ENCODE peak calls at places on chromosomes 12 and 14, in ten cellular contexts. U, X, N, B, L, O, C, R, E and Z are unnamed samples. For H3K4me1, the result is how much of the 10 kb centered on the place peaks cover.

GRCh38 chr14:53174918-53175317 is 21.8 kb upstream of the DDHD1 start:
- DNase-seq in U (no peak), X (no peak), N (no peak), B (no peak), L (no peak), O (no peak), C (no peak), R (peak), E (no peak), Z (no peak)

GRCh38 chr14:24215495-24216344 is at the start of gene MDP1:
- DNase-seq in U (peak), X (peak), N (peak), B (peak), L (peak), O (peak), C (peak), R (peak), E (peak), Z (peak)

GRCh38 chr12:27524489-27524835 is 456 bp downstream of the PPFIBP1 start:
- DNase-seq in U (no peak), X (no peak), N (no peak), B (no peak), L (no peak), O (no peak), C (no peak), R (no peak), E (no peak), Z (no peak)

GRCh38 chr12:6827437-6827894 is 741 bp upstream of the P3H3 start:
- DNase-seq in U (peak), X (peak), N (peak), B (peak), L (peak), O (peak), C (peak), R (peak), E (peak), Z (peak)

GRCh38 chr12:41142376-41142775 is 45.7 kb upstream of the PDZRN4 start:
- DNase-seq in U (no peak), X (no peak), N (no peak), B (no peak), L (no peak), O (no peak), C (no peak), R (no peak), E (no peak), Z (no peak)

GRCh38 chr12:40587970-40588369 is 104.3 kb upstream of the CNTN1 start:
- DNase-seq in U (no peak), X (no peak), N (no peak), B (no peak), L (no peak), O (no peak), C (no peak), R (no peak), E (no peak), Z (no peak)

GRCh38 chr12:39081910-39082309 is 176.5 kb upstream of the CPNE8 start:
- DNase-seq in U (no peak), X (no peak), N (no peak), B (no peak), L (no peak), O (no peak), C (no peak), R (no peak), E (no peak), Z (no peak)

GRCh38 chr12:102512523-102512922 is 32.2 kb upstream of the IGF1 start:
- DNase-seq in U (no peak), X (no peak), N (no peak), B (no peak), L (no peak), O (no peak), C (no peak), R (no peak), E (no peak), Z (no peak)

GRCh38 chr14:52175982-52176502 is 91.5 kb upstream of the PTGDR start:
- DNase-seq in U (no peak), X (no peak), N (no peak), B (no peak), L (no peak), O (no peak), C (no peak), R (no peak), E (no peak), Z (no peak)

GRCh38 chr14:91693342-91693741 is 38.5 kb downstream of the CATSPERB start:
- DNase-seq in U (peak), X (no peak), N (no peak), B (no peak), L (no peak), O (no peak), C (no peak), R (no peak), E (no peak), Z (no peak)

GRCh38 chr14:77653473-77653872 is 37.0 kb upstream of the SPTLC2 start:
- DNase-seq in U (no peak), X (no peak), N (no peak), B (no peak), L (no peak), O (no peak), C (no peak), R (peak), E (no peak), Z (no peak)

GRCh38 chr12:86565038-86565437 is 308.8 kb upstream of the MGAT4C start:
- DNase-seq in U (no peak), X (no peak), N (no peak), B (no peak), L (no peak), O (no peak), C (no peak), R (no peak), E (no peak), Z (no peak)

GRCh38 chr12:84911331-84912190 is 1.0 kb downstream of the SLC6A15 start:
- DNase-seq in U (peak), X (peak), N (no peak), B (no peak), L (no peak), O (peak), C (peak), R (peak), E (no peak), Z (no peak)

GRCh38 chr14:94547726-94548125 is 13.5 kb upstream of the SERPINA4 start:
- DNase-seq in U (no peak), X (no peak), N (no peak), B (no peak), L (no peak), O (no peak), C (no peak), R (no peak), E (no peak), Z (no peak)

GRCh38 chr12:121817648-121818043 is 13.8 kb downstream of the SETD1B start:
- DNase-seq in U (no peak), X (no peak), N (no peak), B (no peak), L (no peak), O (no peak), C (no peak), R (no peak), E (no peak), Z (no peak)

GRCh38 chr12:121392325-121392716 is 7.6 kb upstream of the RNF34 start:
- DNase-seq in U (no peak), X (no peak), N (no peak), B (no peak), L (no peak), O (no peak), C (no peak), R (no peak), E (no peak), Z (no peak)

GRCh38 chr12:9673404-9674225 is 4.1 kb downstream of the CLEC2D start:
- DNase-seq in U (peak), X (no peak), N (no peak), B (no peak), L (peak), O (peak), C (no peak), R (no peak), E (peak), Z (peak)

DNA sequence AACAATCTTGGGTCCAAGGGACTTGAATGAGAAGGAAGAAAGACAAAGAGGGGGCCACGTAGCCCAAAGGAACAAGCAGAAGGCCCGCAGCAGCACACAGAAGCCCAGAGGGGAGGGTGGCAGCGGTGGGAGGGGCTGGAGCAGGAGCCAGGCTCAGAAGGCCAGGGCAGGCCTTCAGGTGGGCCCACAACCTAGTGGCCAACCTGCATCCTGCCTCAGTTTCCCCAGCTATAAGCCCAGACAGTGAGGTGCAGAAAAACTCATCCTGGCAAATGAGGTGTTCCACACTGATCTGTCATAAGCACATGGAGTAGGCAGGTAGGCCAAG is 34.1 kb downstream of the LTBP2 start:
- DNase-seq in U (no peak), X (no peak), N (no peak), B (no peak), L (no peak), O (no peak), C (no peak), R (no peak), E (peak), Z (no peak)
- H3K4me1 ChIP-seq in U (half or more), X (under half), N (half or more), B (under half), L (under half), O (half or more), C (under half), R (under half), E (under half), Z (under half)

GRCh38 chr12:103548622-103549601 is 38.2 kb upstream of the STAB2 start:
- DNase-seq in U (peak), X (peak), N (peak), B (peak), L (peak), O (peak), C (peak), R (peak), E (peak), Z (no peak)
- TF ChIP-seq CTCF in U (peak), X (peak), N (peak), B (peak), L (peak), O (peak), C (peak), R (peak), E (peak), Z (peak)

DNA sequence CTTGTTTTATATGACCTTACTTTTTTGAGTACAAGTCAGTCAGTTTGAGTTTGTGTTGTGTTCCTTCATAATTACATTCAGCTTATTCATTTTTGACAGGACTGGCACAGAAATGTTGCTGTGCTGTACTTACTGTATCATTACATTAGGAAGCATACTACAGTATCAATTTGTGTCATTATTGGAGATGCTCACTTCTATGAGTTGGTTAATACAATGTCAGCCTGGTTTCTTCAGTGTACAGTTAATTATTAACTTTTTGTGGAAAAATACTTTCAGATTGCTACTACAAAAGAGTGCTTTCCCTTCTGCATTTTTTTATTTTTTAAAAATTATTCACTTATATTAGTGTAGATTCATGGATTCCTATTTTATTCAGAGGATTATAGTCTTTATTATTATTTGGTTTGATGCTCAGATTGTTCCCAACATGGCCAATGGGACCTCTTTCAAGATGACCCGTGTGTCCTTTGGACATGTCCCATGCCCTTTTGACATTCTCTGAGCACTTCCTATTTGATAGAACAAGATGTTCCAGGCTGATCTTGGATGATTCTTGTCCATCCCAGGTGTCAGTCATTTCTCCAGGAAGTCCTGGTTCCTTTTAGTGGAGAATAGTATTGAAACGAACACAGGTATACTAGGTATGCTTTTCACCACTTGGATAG is 66.6 kb downstream of the MON2 start:
- DNase-seq in U (no peak), X (no peak), N (no peak), B (no peak), L (no peak), O (no peak), C (no peak), R (no peak), E (no peak), Z (no peak)
- H3K27ac ChIP-seq in U (no peak), X (no peak), N (no peak), B (peak), L (no peak), O (no peak), C (no peak), R (no peak), E (no peak), Z (no peak)

DNA sequence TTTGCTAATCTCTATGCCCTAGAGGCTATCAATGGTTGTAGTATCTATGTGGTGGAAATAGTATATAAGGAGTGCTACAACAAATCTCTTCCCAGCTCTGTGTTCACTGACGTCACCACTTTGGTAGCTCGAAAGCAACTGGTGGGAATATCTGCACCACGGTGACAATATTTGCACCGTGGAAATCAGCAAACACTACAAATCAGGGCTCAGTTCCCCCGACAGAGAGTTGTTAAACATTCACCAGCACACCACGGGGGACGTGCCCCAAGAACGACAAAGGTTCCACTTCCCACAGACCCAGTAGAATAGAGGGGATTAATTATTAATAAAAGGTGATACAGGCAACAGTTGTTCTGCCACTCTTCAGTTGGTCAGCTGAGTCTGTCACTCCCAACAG is 98.4 kb downstream of the CCDC60 start:
- DNase-seq in U (peak), X (no peak), N (no peak), B (no peak), L (no peak), O (no peak), C (no peak), R (no peak), E (no peak), Z (no peak)
- H3K4me1 ChIP-seq in U (under half), X (under half), N (under half), B (under half), L (under half), O (under half), C (under half), R (under half), E (under half), Z (under half)

GRCh38 chr14:58467575-58467974 is 40.1 kb downstream of the KIAA0586 start:
- DNase-seq in U (peak), X (no peak), N (no peak), B (no peak), L (no peak), O (no peak), C (no peak), R (no peak), E (no peak), Z (no peak)
- TF ChIP-seq CTCF in U (peak), X (no peak), N (no peak), B (no peak), L (no peak), O (no peak), C (no peak), R (no peak), E (no peak), Z (no peak)

GRCh38 chr14:68784995-68785816 is 7.7 kb downstream of the ZFP36L1 start:
- DNase-seq in U (peak), X (peak), N (peak), B (peak), L (no peak), O (peak), C (peak), R (no peak), E (peak), Z (no peak)
- H3K27ac ChIP-seq in U (peak), X (peak), N (peak), B (peak), L (peak), O (peak), C (peak), R (peak), E (peak), Z (peak)

DNA sequence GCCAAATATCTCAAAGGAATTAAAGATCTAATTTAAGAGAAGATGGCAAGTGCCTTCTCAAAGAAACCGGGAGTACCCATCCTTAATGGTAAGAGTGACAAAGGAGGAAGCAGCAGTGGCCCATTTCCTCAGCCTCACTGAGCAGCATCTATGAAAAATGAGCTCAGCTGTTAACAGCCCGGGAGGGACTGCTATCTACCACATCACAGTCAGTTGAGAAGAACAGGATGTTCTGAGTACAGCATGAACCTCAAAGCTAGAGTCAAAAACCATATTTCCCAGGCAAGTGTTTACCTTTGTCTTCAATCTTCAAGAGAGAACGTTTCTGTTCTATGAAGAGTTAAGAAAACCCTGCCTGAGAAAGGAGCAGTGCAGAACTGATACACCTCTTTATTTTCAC is 115.0 kb downstream of the BTG1 start:
- DNase-seq in U (no peak), X (no peak), N (no peak), B (peak), L (no peak), O (peak), C (peak), R (no peak), E (no peak), Z (no peak)
- H3K4me1 ChIP-seq in U (under half), X (half or more), N (half or more), B (under half), L (under half), O (under half), C (under half), R (under half), E (under half), Z (half or more)

DNA sequence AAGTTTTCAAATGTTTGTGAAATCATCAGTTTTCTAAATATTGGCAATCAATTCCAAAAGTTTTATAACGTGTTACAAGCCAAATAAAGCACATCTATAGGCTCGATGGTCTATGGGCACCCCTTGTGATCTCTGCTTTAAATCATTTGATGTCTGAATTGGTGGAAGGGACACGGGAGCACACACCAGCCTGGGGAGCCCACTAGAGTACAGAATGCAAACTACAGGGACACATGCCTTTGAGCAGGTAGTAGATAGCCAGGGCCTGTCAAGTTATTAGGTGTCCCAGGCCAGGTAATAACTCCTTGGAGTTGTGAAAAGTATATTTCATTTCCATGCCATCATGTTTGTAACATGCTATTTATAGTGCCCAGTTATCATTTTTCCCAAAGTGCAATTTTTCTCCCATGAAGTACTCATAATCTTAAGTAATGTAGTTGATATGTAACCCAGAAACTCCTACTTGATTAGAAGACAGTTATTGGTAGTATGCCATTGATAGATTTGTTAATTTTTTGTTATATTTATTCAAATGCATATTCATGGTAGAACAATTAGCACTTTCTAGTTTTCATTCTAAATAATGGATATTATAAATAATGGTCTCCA is 97.0 kb upstream of the FGD4 start:
- DNase-seq in U (no peak), X (no peak), N (no peak), B (no peak), L (no peak), O (peak), C (no peak), R (peak), E (peak), Z (no peak)
- TF ChIP-seq CTCF in U (no peak), X (no peak), N (peak), B (no peak), L (peak), O (peak), C (peak), R (peak), E (peak), Z (peak)

GRCh38 chr14:55121146-55121545 is 7.9 kb upstream of the LGALS3 start:
- DNase-seq in U (no peak), X (peak), N (no peak), B (no peak), L (no peak), O (no peak), C (no peak), R (no peak), E (no peak), Z (no peak)

GRCh38 chr14:55118761-55119160 is 10.3 kb upstream of the LGALS3 start:
- DNase-seq in U (no peak), X (peak), N (no peak), B (no peak), L (no peak), O (no peak), C (no peak), R (no peak), E (no peak), Z (no peak)

GRCh38 chr14:55122441-55122986 is 6.5 kb upstream of the LGALS3 start:
- DNase-seq in U (no peak), X (peak), N (no peak), B (peak), L (peak), O (peak), C (no peak), R (no peak), E (peak), Z (peak)

GRCh38 chr14:55121628-55122440 is 7.2 kb upstream of the LGALS3 start:
- DNase-seq in U (no peak), X (no peak), N (no peak), B (no peak), L (no peak), O (no peak), C (no peak), R (no peak), E (peak), Z (no peak)

GRCh38 chr14:55120466-55121144 is 8.4 kb upstream of the LGALS3 start:
- DNase-seq in U (no peak), X (peak), N (no peak), B (peak), L (no peak), O (no peak), C (no peak), R (no peak), E (no peak), Z (peak)
- H3K27ac ChIP-seq in U (no peak), X (peak), N (no peak), B (peak), L (peak), O (no peak), C (peak), R (no peak), E (peak), Z (peak)